ENCODE peak calls at places on chromosome 20, in ten cellular contexts. One of them, this sample, is unnamed.
A peak's percentile ranks its signal among the peaks of the same experiment; 100 is the strongest.

GRCh38 chr20:40689100-40689942 is at the start of gene MAFB:
- DNase-seq in PC-9: no peak
- DNase-seq in upper lobe of right lung: peak; percentile 97
- DNase-seq in bronchial epithelial cell: peak; percentile 61
- DNase-seq in ovary: peak; percentile 91
- DNase-seq in pancreas: peak; percentile 91
- DNase-seq in CD4-positive, CD25-positive, alpha-beta regulatory T cell: peak; percentile 48
- DNase-seq in iPS DF 6.9: no peak
- DNase-seq in OCI-LY7: no peak
- DNase-seq in IMR-90: peak; percentile 71
- DNase-seq in this sample: peak; percentile 88

GRCh38 chr20:43534791-43535350 is 24.0 kb upstream of the SGK2 start:
- DNase-seq in PC-9: no peak
- DNase-seq in upper lobe of right lung: peak; percentile 27
- DNase-seq in bronchial epithelial cell: no peak
- DNase-seq in ovary: no peak
- DNase-seq in pancreas: no peak
- DNase-seq in CD4-positive, CD25-positive, alpha-beta regulatory T cell: no peak
- DNase-seq in iPS DF 6.9: no peak
- DNase-seq in OCI-LY7: no peak
- DNase-seq in IMR-90: no peak
- DNase-seq in this sample: no peak

GRCh38 chr20:31633339-31633914 is 4.3 kb upstream of the COX4I2 start:
- DNase-seq in PC-9: no peak
- DNase-seq in upper lobe of right lung: no peak
- DNase-seq in bronchial epithelial cell: no peak
- DNase-seq in ovary: no peak
- DNase-seq in pancreas: no peak
- DNase-seq in CD4-positive, CD25-positive, alpha-beta regulatory T cell: no peak
- DNase-seq in iPS DF 6.9: no peak
- DNase-seq in OCI-LY7: no peak
- DNase-seq in IMR-90: peak; percentile 76
- DNase-seq in this sample: no peak

GRCh38 chr20:17357238-17357637 is 130.4 kb downstream of the PCSK2 start:
- DNase-seq in PC-9: no peak
- DNase-seq in upper lobe of right lung: no peak
- DNase-seq in bronchial epithelial cell: no peak
- DNase-seq in ovary: no peak
- DNase-seq in pancreas: no peak
- DNase-seq in CD4-positive, CD25-positive, alpha-beta regulatory T cell: no peak
- DNase-seq in iPS DF 6.9: no peak
- DNase-seq in OCI-LY7: no peak
- DNase-seq in IMR-90: no peak
- DNase-seq in this sample: no peak

GRCh38 chr20:11056414-11056813 is 382.6 kb upstream of the JAG1 start:
- DNase-seq in PC-9: no peak
- DNase-seq in upper lobe of right lung: no peak
- DNase-seq in bronchial epithelial cell: no peak
- DNase-seq in ovary: no peak
- DNase-seq in pancreas: no peak
- DNase-seq in CD4-positive, CD25-positive, alpha-beta regulatory T cell: no peak
- DNase-seq in iPS DF 6.9: no peak
- DNase-seq in OCI-LY7: no peak
- DNase-seq in IMR-90: no peak
- DNase-seq in this sample: no peak

GRCh38 chr20:2794202-2794748 is 6.2 kb downstream of the CPXM1 start:
- DNase-seq in PC-9: no peak
- DNase-seq in upper lobe of right lung: no peak
- DNase-seq in bronchial epithelial cell: no peak
- DNase-seq in ovary: no peak
- DNase-seq in pancreas: no peak
- DNase-seq in CD4-positive, CD25-positive, alpha-beta regulatory T cell: no peak
- DNase-seq in iPS DF 6.9: no peak
- DNase-seq in OCI-LY7: no peak
- DNase-seq in IMR-90: no peak
- DNase-seq in this sample: no peak

GRCh38 chr20:10902836-10903410 is 229.1 kb upstream of the JAG1 start:
- DNase-seq in PC-9: no peak
- DNase-seq in upper lobe of right lung: no peak
- DNase-seq in bronchial epithelial cell: no peak
- DNase-seq in ovary: no peak
- DNase-seq in pancreas: no peak
- DNase-seq in CD4-positive, CD25-positive, alpha-beta regulatory T cell: no peak
- DNase-seq in iPS DF 6.9: no peak
- DNase-seq in OCI-LY7: no peak
- DNase-seq in IMR-90: no peak
- DNase-seq in this sample: no peak

GRCh38 chr20:52422574-52423463 is 231.2 kb upstream of the ZFP64 start:
- DNase-seq in PC-9: no peak
- DNase-seq in upper lobe of right lung: no peak
- DNase-seq in bronchial epithelial cell: no peak
- DNase-seq in ovary: no peak
- DNase-seq in pancreas: no peak
- DNase-seq in CD4-positive, CD25-positive, alpha-beta regulatory T cell: no peak
- DNase-seq in iPS DF 6.9: no peak
- DNase-seq in OCI-LY7: no peak
- DNase-seq in IMR-90: no peak
- DNase-seq in this sample: no peak

GRCh38 chr20:31863296-31864085 is 6.8 kb downstream of the DUSP15 start:
- DNase-seq in PC-9: no peak
- DNase-seq in upper lobe of right lung: no peak
- DNase-seq in bronchial epithelial cell: no peak
- DNase-seq in ovary: no peak
- DNase-seq in pancreas: no peak
- DNase-seq in CD4-positive, CD25-positive, alpha-beta regulatory T cell: no peak
- DNase-seq in iPS DF 6.9: no peak
- DNase-seq in OCI-LY7: no peak
- DNase-seq in IMR-90: no peak
- DNase-seq in this sample: no peak

GRCh38 chr20:32742322-32743236 is 688 bp downstream of the COMMD7 start:
- DNase-seq in PC-9: no peak
- DNase-seq in upper lobe of right lung: no peak
- DNase-seq in bronchial epithelial cell: no peak
- DNase-seq in ovary: no peak
- DNase-seq in pancreas: no peak
- DNase-seq in CD4-positive, CD25-positive, alpha-beta regulatory T cell: peak; percentile 41
- DNase-seq in iPS DF 6.9: no peak
- DNase-seq in OCI-LY7: peak; percentile 35
- DNase-seq in IMR-90: no peak
- DNase-seq in this sample: no peak

GRCh38 chr20:11467436-11467835 is 450.3 kb upstream of the BTBD3 start:
- DNase-seq in PC-9: no peak
- DNase-seq in upper lobe of right lung: no peak
- DNase-seq in bronchial epithelial cell: no peak
- DNase-seq in ovary: no peak
- DNase-seq in pancreas: no peak
- DNase-seq in CD4-positive, CD25-positive, alpha-beta regulatory T cell: no peak
- DNase-seq in iPS DF 6.9: no peak
- DNase-seq in OCI-LY7: no peak
- DNase-seq in IMR-90: no peak
- DNase-seq in this sample: no peak

GRCh38 chr20:38187512-38187911 is 22.4 kb upstream of the TGM2 start:
- DNase-seq in PC-9: no peak
- DNase-seq in upper lobe of right lung: peak; percentile 70
- DNase-seq in bronchial epithelial cell: peak; percentile 18
- DNase-seq in ovary: no peak
- DNase-seq in pancreas: no peak
- DNase-seq in CD4-positive, CD25-positive, alpha-beta regulatory T cell: no peak
- DNase-seq in iPS DF 6.9: no peak
- DNase-seq in OCI-LY7: no peak
- DNase-seq in IMR-90: peak; percentile 43
- DNase-seq in this sample: no peak

GRCh38 chr20:55253765-55254164 is 751.6 kb downstream of the CBLN4 start:
- DNase-seq in PC-9: no peak
- DNase-seq in upper lobe of right lung: no peak
- DNase-seq in bronchial epithelial cell: no peak
- DNase-seq in ovary: no peak
- DNase-seq in pancreas: no peak
- DNase-seq in CD4-positive, CD25-positive, alpha-beta regulatory T cell: no peak
- DNase-seq in iPS DF 6.9: no peak
- DNase-seq in OCI-LY7: no peak
- DNase-seq in IMR-90: no peak
- DNase-seq in this sample: no peak

GRCh38 chr20:32457476-32457986 is 99.4 kb downstream of the ASXL1 start:
- DNase-seq in PC-9: no peak
- DNase-seq in upper lobe of right lung: peak; percentile 78
- DNase-seq in bronchial epithelial cell: peak; percentile 22
- DNase-seq in ovary: peak; percentile 70
- DNase-seq in pancreas: peak; percentile 73
- DNase-seq in CD4-positive, CD25-positive, alpha-beta regulatory T cell: no peak
- DNase-seq in iPS DF 6.9: peak; percentile 66
- DNase-seq in OCI-LY7: no peak
- DNase-seq in IMR-90: peak; percentile 56
- DNase-seq in this sample: peak; percentile 68

GRCh38 chr20:44747166-44748004 is 1.7 kb downstream of the KCNK15 start:
- DNase-seq in PC-9: peak; percentile 93
- DNase-seq in upper lobe of right lung: peak; percentile 83
- DNase-seq in bronchial epithelial cell: peak; percentile 80
- DNase-seq in ovary: peak; percentile 73
- DNase-seq in pancreas: peak; percentile 64
- DNase-seq in CD4-positive, CD25-positive, alpha-beta regulatory T cell: peak; percentile 54
- DNase-seq in iPS DF 6.9: peak; percentile 84
- DNase-seq in OCI-LY7: peak; percentile 78
- DNase-seq in IMR-90: peak; percentile 53
- DNase-seq in this sample: peak; percentile 94

GRCh38 chr20:22810626-22811559 is 224.2 kb upstream of the SSTR4 start:
- DNase-seq in PC-9: no peak
- DNase-seq in upper lobe of right lung: no peak
- DNase-seq in bronchial epithelial cell: no peak
- DNase-seq in ovary: no peak
- DNase-seq in pancreas: no peak
- DNase-seq in CD4-positive, CD25-positive, alpha-beta regulatory T cell: no peak
- DNase-seq in iPS DF 6.9: no peak
- DNase-seq in OCI-LY7: no peak
- DNase-seq in IMR-90: no peak
- DNase-seq in this sample: no peak

GRCh38 chr20:23419657-23419994 is 1.7 kb downstream of the NAPB start:
- DNase-seq in PC-9: no peak
- DNase-seq in upper lobe of right lung: no peak
- DNase-seq in bronchial epithelial cell: no peak
- DNase-seq in ovary: no peak
- DNase-seq in pancreas: no peak
- DNase-seq in CD4-positive, CD25-positive, alpha-beta regulatory T cell: no peak
- DNase-seq in iPS DF 6.9: no peak
- DNase-seq in OCI-LY7: no peak
- DNase-seq in IMR-90: no peak
- DNase-seq in this sample: no peak

GRCh38 chr20:10171864-10172751 is 46.5 kb upstream of the SNAP25 start:
- DNase-seq in PC-9: peak; percentile 35
- DNase-seq in upper lobe of right lung: peak; percentile 72
- DNase-seq in bronchial epithelial cell: peak; percentile 46
- DNase-seq in ovary: peak; percentile 30
- DNase-seq in pancreas: peak; percentile 27
- DNase-seq in CD4-positive, CD25-positive, alpha-beta regulatory T cell: no peak
- DNase-seq in iPS DF 6.9: no peak
- DNase-seq in OCI-LY7: no peak
- DNase-seq in IMR-90: peak; percentile 25
- DNase-seq in this sample: peak; percentile 73

GRCh38 chr20:36752582-36752981 is 6.7 kb upstream of the NDRG3 start:
- DNase-seq in PC-9: no peak
- DNase-seq in upper lobe of right lung: no peak
- DNase-seq in bronchial epithelial cell: no peak
- DNase-seq in ovary: no peak
- DNase-seq in pancreas: no peak
- DNase-seq in CD4-positive, CD25-positive, alpha-beta regulatory T cell: no peak
- DNase-seq in iPS DF 6.9: no peak
- DNase-seq in OCI-LY7: no peak
- DNase-seq in IMR-90: no peak
- DNase-seq in this sample: no peak
- H3K36me3 ChIP-seq in PC-9: no peaks in the 10 kb centered on the region
- H3K36me3 ChIP-seq in upper lobe of right lung: peaks cover 21% of the 10 kb centered on the region
- H3K36me3 ChIP-seq in bronchial epithelial cell: peaks cover 7% of the 10 kb centered on the region
- H3K36me3 ChIP-seq in ovary: no peaks in the 10 kb centered on the region
- H3K36me3 ChIP-seq in pancreas: no peaks in the 10 kb centered on the region
- H3K36me3 ChIP-seq in CD4-positive, CD25-positive, alpha-beta regulatory T cell: peaks cover 40% of the 10 kb centered on the region
- H3K36me3 ChIP-seq in iPS DF 6.9: peaks cover 7% of the 10 kb centered on the region
- H3K36me3 ChIP-seq in OCI-LY7: peaks cover 73% of the 10 kb centered on the region
- H3K36me3 ChIP-seq in IMR-90: peaks cover 7% of the 10 kb centered on the region
- H3K36me3 ChIP-seq in this sample: peaks cover 12% of the 10 kb centered on the region

DNA sequence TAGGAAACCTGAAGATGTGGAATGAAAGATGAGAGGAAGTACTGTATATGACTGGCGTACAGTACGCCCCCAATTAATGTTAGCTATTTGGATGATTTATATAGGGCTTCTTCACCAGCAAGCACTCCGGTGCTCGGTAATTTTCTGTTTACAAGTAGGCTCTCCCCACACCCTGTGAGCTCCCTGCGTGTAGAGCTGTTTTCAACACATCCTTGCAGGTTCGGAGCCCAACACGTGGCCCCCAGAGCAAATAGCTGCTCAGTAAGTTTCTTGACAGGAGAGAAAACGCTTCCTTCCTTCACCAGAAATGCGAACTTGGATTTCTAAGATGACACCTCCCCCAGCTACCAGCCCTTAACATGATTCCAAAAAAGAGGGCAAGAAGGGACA is 1.2 kb upstream of the RAB22A start:
- DNase-seq in PC-9: no peak
- DNase-seq in upper lobe of right lung: no peak
- DNase-seq in bronchial epithelial cell: no peak
- DNase-seq in ovary: no peak
- DNase-seq in pancreas: no peak
- DNase-seq in CD4-positive, CD25-positive, alpha-beta regulatory T cell: peak; percentile 38
- DNase-seq in iPS DF 6.9: no peak
- DNase-seq in OCI-LY7: no peak
- DNase-seq in IMR-90: no peak
- DNase-seq in this sample: no peak
- H3K36me3 ChIP-seq in PC-9: peaks cover 14% of the 10 kb centered on the region
- H3K36me3 ChIP-seq in upper lobe of right lung: peaks cover 19% of the 10 kb centered on the region
- H3K36me3 ChIP-seq in bronchial epithelial cell: peaks cover 2% of the 10 kb centered on the region
- H3K36me3 ChIP-seq in ovary: no peaks in the 10 kb centered on the region
- H3K36me3 ChIP-seq in pancreas: no peaks in the 10 kb centered on the region
- H3K36me3 ChIP-seq in CD4-positive, CD25-positive, alpha-beta regulatory T cell: peaks cover 7% of the 10 kb centered on the region
- H3K36me3 ChIP-seq in iPS DF 6.9: peaks cover under 1% of the 10 kb centered on the region
- H3K36me3 ChIP-seq in OCI-LY7: peaks cover 17% of the 10 kb centered on the region
- H3K36me3 ChIP-seq in IMR-90: peaks cover 10% of the 10 kb centered on the region
- H3K36me3 ChIP-seq in this sample: peaks cover 14% of the 10 kb centered on the region

DNA sequence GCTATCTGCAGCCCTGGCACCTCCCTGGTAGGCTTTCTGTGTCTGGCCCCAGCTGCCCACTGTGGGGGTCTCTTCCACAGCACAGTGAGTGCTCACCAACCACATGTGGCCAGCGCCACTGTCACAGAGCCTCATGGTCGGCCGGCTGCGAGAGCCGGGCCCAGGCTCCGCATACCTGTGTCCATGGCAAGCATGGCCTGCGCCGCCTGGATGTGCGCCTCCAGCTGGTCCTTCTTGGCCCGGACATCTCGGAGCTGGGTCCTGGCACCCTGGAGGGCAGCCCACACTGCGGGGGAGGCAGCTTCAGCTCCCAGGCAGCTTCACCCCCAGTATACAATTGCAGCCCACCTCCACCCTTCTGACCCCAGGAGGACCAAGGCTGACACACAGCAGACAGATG is 13.0 kb downstream of the ADRM1 start:
- DNase-seq in PC-9: no peak
- DNase-seq in upper lobe of right lung: no peak
- DNase-seq in bronchial epithelial cell: no peak
- DNase-seq in ovary: no peak
- DNase-seq in pancreas: no peak
- DNase-seq in CD4-positive, CD25-positive, alpha-beta regulatory T cell: no peak
- DNase-seq in iPS DF 6.9: no peak
- DNase-seq in OCI-LY7: no peak
- DNase-seq in IMR-90: no peak
- DNase-seq in this sample: no peak
- H3K36me3 ChIP-seq in PC-9: peaks cover 36% of the 10 kb centered on the region
- H3K36me3 ChIP-seq in upper lobe of right lung: peaks cover 72% of the 10 kb centered on the region
- H3K36me3 ChIP-seq in bronchial epithelial cell: peaks cover 67% of the 10 kb centered on the region
- H3K36me3 ChIP-seq in ovary: no peaks in the 10 kb centered on the region
- H3K36me3 ChIP-seq in pancreas: peaks cover 4% of the 10 kb centered on the region
- H3K36me3 ChIP-seq in CD4-positive, CD25-positive, alpha-beta regulatory T cell: no peaks in the 10 kb centered on the region
- H3K36me3 ChIP-seq in iPS DF 6.9: peaks cover 87% of the 10 kb centered on the region
- H3K36me3 ChIP-seq in OCI-LY7: peaks cover 46% of the 10 kb centered on the region
- H3K36me3 ChIP-seq in IMR-90: peaks cover 41% of the 10 kb centered on the region
- H3K36me3 ChIP-seq in this sample: peaks cover 90% of the 10 kb centered on the region

GRCh38 chr20:50826121-50826520 is 31.3 kb downstream of the BCAS4 start:
- DNase-seq in PC-9: no peak
- DNase-seq in upper lobe of right lung: no peak
- DNase-seq in bronchial epithelial cell: no peak
- DNase-seq in ovary: peak; percentile 36
- DNase-seq in pancreas: no peak
- DNase-seq in CD4-positive, CD25-positive, alpha-beta regulatory T cell: no peak
- DNase-seq in iPS DF 6.9: no peak
- DNase-seq in OCI-LY7: no peak
- DNase-seq in IMR-90: peak; percentile 8
- DNase-seq in this sample: no peak
- H3K36me3 ChIP-seq in PC-9: no peaks in the 10 kb centered on the region
- H3K36me3 ChIP-seq in upper lobe of right lung: no peaks in the 10 kb centered on the region
- H3K36me3 ChIP-seq in bronchial epithelial cell: no peaks in the 10 kb centered on the region
- H3K36me3 ChIP-seq in ovary: no peaks in the 10 kb centered on the region
- H3K36me3 ChIP-seq in pancreas: no peaks in the 10 kb centered on the region
- H3K36me3 ChIP-seq in CD4-positive, CD25-positive, alpha-beta regulatory T cell: no peaks in the 10 kb centered on the region
- H3K36me3 ChIP-seq in iPS DF 6.9: no peaks in the 10 kb centered on the region
- H3K36me3 ChIP-seq in OCI-LY7: peaks cover 95% of the 10 kb centered on the region
- H3K36me3 ChIP-seq in IMR-90: peaks cover 2% of the 10 kb centered on the region
- H3K36me3 ChIP-seq in this sample: no peaks in the 10 kb centered on the region